ENCODE peak calls at places on chromosome 6, in nine cellular contexts. E is HFFc6; G is ACHN; Z is kidney tubule cell; H is progenitor cell of endocrine pancreas; W is HT-29; O is GM04504; U is activated CD4-positive, alpha-beta T cell treated with anti-CD3 and anti-CD28 coated beads, Interleukin-2, amount 50 U/mL, for 4 hours; X is iris pigment epithelial cell. P is an unnamed sample.

GRCh38 chr6:94417364-94417763 is 998.0 kb upstream of the EPHA7 start:
- DNase-seq in E (no peak), G (no peak), Z (no peak), H (no peak), W (no peak), O (no peak), U (no peak), X (no peak), P (no peak)

GRCh38 chr6:42230320-42231034 is 12.8 kb upstream of the MRPS10 start:
- DNase-seq in E (no peak), G (peak; percentile 48), Z (peak; percentile 35), H (no peak), W (peak; percentile 50), O (no peak), U (no peak), X (peak; percentile 22), P (no peak)

GRCh38 chr6:21840428-21840827 is 246.9 kb downstream of the SOX4 start:
- DNase-seq in E (no peak), G (no peak), Z (peak; percentile 15), H (no peak), W (no peak), O (no peak), U (no peak), X (peak; percentile 85), P (no peak)

GRCh38 chr6:154276810-154277577 is 79.6 kb downstream of the IPCEF1 start:
- DNase-seq in E (no peak), G (peak; percentile 56), Z (peak; percentile 56), H (no peak), W (peak; percentile 27), O (no peak), U (no peak), X (peak; percentile 54), P (no peak)

GRCh38 chr6:6407061-6407723 is 86.7 kb upstream of the F13A1 start:
- DNase-seq in E (no peak), G (no peak), Z (no peak), H (no peak), W (no peak), O (no peak), U (no peak), X (no peak), P (no peak)

GRCh38 chr6:89133981-89134380 is 11.9 kb upstream of the PM20D2 start:
- DNase-seq in E (no peak), G (no peak), Z (no peak), H (no peak), W (no peak), O (no peak), U (no peak), X (no peak), P (no peak)

GRCh38 chr6:11616200-11616611 is 78.7 kb downstream of the TMEM170B start:
- DNase-seq in E (peak; percentile 94), G (no peak), Z (peak; percentile 84), H (no peak), W (no peak), O (peak; percentile 91), U (no peak), X (peak; percentile 83), P (peak; percentile 99)

GRCh38 chr6:1485678-1486077 is 96.3 kb downstream of the FOXF2 start:
- DNase-seq in E (peak; percentile 83), G (peak; percentile 79), Z (peak; percentile 84), H (no peak), W (no peak), O (peak; percentile 70), U (no peak), X (peak; percentile 96), P (peak; percentile 66)

GRCh38 chr6:65776332-65776731 is 69.3 kb upstream of the EYS start:
- DNase-seq in E (no peak), G (no peak), Z (no peak), H (no peak), W (peak; percentile 23), O (no peak), U (no peak), X (no peak), P (no peak)